ENCODE peak calls at places on chromosomes 3 and 15, in four cellular contexts. Y is PC-9; F is lower lobe of right lung; S is activated T-cell treated with anti-CD3 and anti-CD28 coated beads, Interleukin-2, amount 50 U/mL, for 1 hour. O is an unnamed sample.

GRCh38 chr15:29652595-29652994 is 169.7 kb downstream of the TJP1 start:
- DNase-seq in Y (no peak), F (no peak), S (no peak), O (no peak)

GRCh38 chr3:128297401-128298138 is 144.3 kb downstream of the EEFSEC start:
- DNase-seq in Y (peak), F (no peak), S (peak), O (peak)

GRCh38 chr3:186566772-186567071 is 417 bp downstream of the TBCCD1 start:
- DNase-seq in Y (no peak), F (no peak), S (no peak), O (no peak)

GRCh38 chr3:23259515-23259914 is 56.4 kb downstream of the UBE2E2 start:
- DNase-seq in Y (no peak), F (no peak), S (no peak), O (no peak)

GRCh38 chr3:107063351-107063750 is 313.9 kb upstream of the CCDC54 start:
- DNase-seq in Y (no peak), F (no peak), S (no peak), O (no peak)

GRCh38 chr3:57803647-57804081 is 47.6 kb downstream of the SLMAP start:
- DNase-seq in Y (peak), F (no peak), S (no peak), O (no peak)

GRCh38 chr15:101454365-101454764 is 35.1 kb downstream of the PCSK6 start:
- DNase-seq in Y (no peak), F (no peak), S (no peak), O (no peak)

GRCh38 chr15:66883322-66883911 is 181.4 kb downstream of the SMAD6 start:
- DNase-seq in Y (peak), F (peak), S (no peak), O (peak)

GRCh38 chr3:22632566-22632965 is 570.6 kb upstream of the UBE2E2 start:
- DNase-seq in Y (no peak), F (no peak), S (no peak), O (no peak)

GRCh38 chr3:102979202-102979601 is 544.4 kb downstream of the ZPLD1 start:
- DNase-seq in Y (no peak), F (no peak), S (no peak), O (no peak)

GRCh38 chr3:39156421-39156820 is 3.0 kb upstream of the CSRNP1 start:
- DNase-seq in Y (no peak), F (no peak), S (no peak), O (no peak)

GRCh38 chr3:45166283-45166879 is 20.2 kb upstream of the CDCP1 start:
- DNase-seq in Y (no peak), F (no peak), S (no peak), O (no peak)

GRCh38 chr15:38367476-38367875 is 86.5 kb upstream of the FAM98B start:
- DNase-seq in Y (no peak), F (no peak), S (no peak), O (no peak)

GRCh38 chr15:87871738-87872315 is 384.7 kb downstream of the NTRK3 start:
- DNase-seq in Y (no peak), F (no peak), S (no peak), O (no peak)

O was measured in activated CD8-positive, alpha-beta memory T cell treated with anti-CD3 and anti-CD28 coated beads for 24 hours.